ENCODE peak calls at places on chromosomes 5 and 9, in eight cellular contexts. F is H1, N is mammary epithelial cell, H is IMR-90, W is aorta, R is psoas muscle, G is lower lobe of right lung, T is pancreas. E is an unnamed sample.

GRCh38 chr5:78670870-78671269 is 22.3 kb upstream of the LHFPL2 start:
- DNase-seq in F (no peak), N (no peak), H (no peak), W (no peak), R (no peak), G (no peak), T (no peak), E (no peak)

GRCh38 chr5:51226420-51226735 is 156.9 kb upstream of the ISL1 start:
- DNase-seq in F (peak; percentile 49), N (peak; percentile 17), H (no peak), W (no peak), R (no peak), G (peak; percentile 50), T (no peak), E (no peak)

GRCh38 chr9:87528969-87529368 is 31.3 kb downstream of the DAPK1 start:
- DNase-seq in F (no peak), N (no peak), H (no peak), W (no peak), R (no peak), G (no peak), T (no peak), E (no peak)

GRCh38 chr5:130845049-130845765 is 319.8 kb downstream of the HINT1 start:
- DNase-seq in F (no peak), N (no peak), H (no peak), W (no peak), R (no peak), G (no peak), T (no peak), E (no peak)

GRCh38 chr5:95734916-95735315 is 3.8 kb downstream of the RHOBTB3 start:
- DNase-seq in F (no peak), N (no peak), H (peak; percentile 58), W (no peak), R (no peak), G (no peak), T (no peak), E (no peak)

GRCh38 chr5:36396640-36397039 is 94.9 kb upstream of the RANBP3L start:
- DNase-seq in F (no peak), N (no peak), H (peak; percentile 26), W (no peak), R (no peak), G (no peak), T (no peak), E (no peak)

GRCh38 chr9:134371731-134372130 is 45.5 kb downstream of the RXRA start:
- DNase-seq in F (no peak), N (peak; percentile 92), H (no peak), W (peak; percentile 88), R (peak; percentile 95), G (peak; percentile 93), T (no peak), E (peak; percentile 89)

GRCh38 chr9:6197330-6197729 is 18.3 kb upstream of the IL33 start:
- DNase-seq in F (no peak), N (peak; percentile 24), H (peak; percentile 5), W (no peak), R (no peak), G (no peak), T (no peak), E (no peak)

GRCh38 chr9:85414399-85414798 is 327.4 kb downstream of the AGTPBP1 start:
- DNase-seq in F (no peak), N (no peak), H (no peak), W (no peak), R (no peak), G (no peak), T (no peak), E (no peak)

GRCh38 chr9:90816690-90817089 is 15.1 kb downstream of the SYK start:
- DNase-seq in F (no peak), N (no peak), H (no peak), W (no peak), R (no peak), G (no peak), T (no peak), E (no peak)

DNA sequence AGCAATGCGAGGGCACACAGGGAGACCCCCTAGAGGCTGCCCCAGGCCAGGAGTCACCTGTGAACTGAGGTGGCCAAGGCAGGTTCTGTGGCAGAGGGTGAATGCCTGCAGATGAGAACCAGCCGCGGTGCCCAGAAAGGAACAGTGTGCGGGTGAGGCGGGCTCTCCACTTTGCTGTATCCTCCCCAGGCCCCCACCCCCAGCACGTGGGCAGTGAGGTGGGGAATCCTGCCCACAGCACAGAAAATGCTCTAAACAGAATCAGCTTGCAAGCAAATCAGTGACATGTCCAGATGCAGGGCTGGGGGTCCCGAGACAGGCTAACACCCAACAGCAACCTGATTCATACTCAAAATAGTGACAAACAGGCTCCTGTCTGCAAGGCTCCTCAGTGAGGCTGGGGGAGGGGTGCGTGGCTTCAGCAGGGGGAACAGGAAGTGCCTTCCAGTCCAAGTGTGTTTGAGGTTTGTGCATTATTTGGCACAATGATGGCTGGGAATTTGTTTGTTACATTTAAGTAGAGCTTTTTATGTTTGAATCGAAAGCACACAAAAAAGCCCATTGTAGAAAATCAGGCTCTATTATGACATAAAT is 201.5 kb downstream of the HSD17B3 start:
- DNase-seq in F (no peak), N (no peak), H (no peak), W (no peak), R (no peak), G (no peak), T (no peak), E (no peak)
- H3K9me3 ChIP-seq in F (no peaks in the 10 kb centered on the region), N (no peaks in the 10 kb centered on the region), H (peaks cover 1% of the 10 kb centered on the region), W (no peaks in the 10 kb centered on the region), R (peaks cover 6% of the 10 kb centered on the region), G (peaks cover 10% of the 10 kb centered on the region), T (no peaks in the 10 kb centered on the region), E (peaks cover 9% of the 10 kb centered on the region)

GRCh38 chr9:103601287-103601686 is 492.8 kb upstream of the SMC2 start:
- DNase-seq in F (no peak), N (no peak), H (no peak), W (no peak), R (no peak), G (no peak), T (no peak), E (no peak)
- H3K9me3 ChIP-seq in F (peaks cover 22% of the 10 kb centered on the region), N (no peaks in the 10 kb centered on the region), H (peaks cover 9% of the 10 kb centered on the region), W (peaks cover 1% of the 10 kb centered on the region), R (peaks cover 7% of the 10 kb centered on the region), G (peaks cover 8% of the 10 kb centered on the region), T (no peaks in the 10 kb centered on the region), E (no peaks in the 10 kb centered on the region)

GRCh38 chr5:158482201-158482600 is 617.5 kb downstream of the EBF1 start:
- DNase-seq in F (no peak), N (no peak), H (no peak), W (no peak), R (no peak), G (no peak), T (no peak), E (no peak)
- H3K9me3 ChIP-seq in F (no peaks in the 10 kb centered on the region), N (no peaks in the 10 kb centered on the region), H (no peaks in the 10 kb centered on the region), W (no peaks in the 10 kb centered on the region), R (no peaks in the 10 kb centered on the region), G (no peaks in the 10 kb centered on the region), T (no peaks in the 10 kb centered on the region), E (no peaks in the 10 kb centered on the region)

DNA sequence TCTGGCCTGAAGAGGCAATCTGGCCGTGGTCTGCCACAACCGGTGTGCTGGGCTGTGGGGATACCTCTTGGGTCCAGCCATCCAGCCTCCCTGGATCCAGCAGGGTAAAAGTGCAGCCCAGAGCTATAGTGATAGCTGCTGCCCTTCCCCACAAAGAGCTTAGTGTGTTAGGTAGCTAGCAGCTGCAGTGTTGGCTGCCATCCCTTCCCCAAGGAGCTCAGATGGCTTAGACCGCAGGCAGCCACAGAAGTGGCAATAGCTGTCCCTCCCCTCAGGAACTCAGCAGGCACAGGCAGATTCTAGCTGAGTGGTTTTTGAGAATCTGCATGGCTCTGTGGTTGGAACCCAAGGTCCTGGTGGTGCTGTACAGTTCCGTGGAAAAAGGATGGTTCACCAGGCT is 40.1 kb downstream of the GIN1 start:
- DNase-seq in F (no peak), N (no peak), H (no peak), W (no peak), R (no peak), G (no peak), T (no peak), E (no peak)
- H3K9me3 ChIP-seq in F (peaks cover 34% of the 10 kb centered on the region), N (peaks cover 8% of the 10 kb centered on the region), H (peaks cover 15% of the 10 kb centered on the region), W (peaks cover 11% of the 10 kb centered on the region), R (peaks cover 85% of the 10 kb centered on the region), G (peaks cover 72% of the 10 kb centered on the region), T (no peaks in the 10 kb centered on the region), E (peaks cover 68% of the 10 kb centered on the region)

DNA sequence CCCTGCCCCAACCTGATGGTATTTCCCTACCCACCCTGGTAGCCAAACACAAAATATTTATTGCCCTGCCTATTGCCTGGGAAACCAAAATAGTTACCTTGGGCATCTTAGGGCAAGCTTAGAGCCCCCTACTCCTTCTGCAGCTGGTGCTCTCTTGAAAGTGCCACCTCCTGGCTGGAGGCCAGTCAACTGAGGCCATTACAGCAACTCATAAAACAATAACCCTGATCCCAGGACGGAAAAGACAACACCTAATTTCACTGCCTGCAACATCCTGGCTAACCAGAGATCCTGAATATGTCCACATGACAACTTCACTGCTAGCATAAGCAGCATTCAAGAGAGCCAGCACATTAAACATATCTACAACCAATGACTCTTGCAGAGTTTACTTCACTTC is 38.7 kb downstream of the MTAP start:
- DNase-seq in F (no peak), N (no peak), H (no peak), W (no peak), R (no peak), G (no peak), T (no peak), E (no peak)
- H3K9me3 ChIP-seq in F (peaks cover 40% of the 10 kb centered on the region), N (no peaks in the 10 kb centered on the region), H (no peaks in the 10 kb centered on the region), W (peaks cover 1% of the 10 kb centered on the region), R (no peaks in the 10 kb centered on the region), G (peaks cover 4% of the 10 kb centered on the region), T (no peaks in the 10 kb centered on the region), E (no peaks in the 10 kb centered on the region)

DNA sequence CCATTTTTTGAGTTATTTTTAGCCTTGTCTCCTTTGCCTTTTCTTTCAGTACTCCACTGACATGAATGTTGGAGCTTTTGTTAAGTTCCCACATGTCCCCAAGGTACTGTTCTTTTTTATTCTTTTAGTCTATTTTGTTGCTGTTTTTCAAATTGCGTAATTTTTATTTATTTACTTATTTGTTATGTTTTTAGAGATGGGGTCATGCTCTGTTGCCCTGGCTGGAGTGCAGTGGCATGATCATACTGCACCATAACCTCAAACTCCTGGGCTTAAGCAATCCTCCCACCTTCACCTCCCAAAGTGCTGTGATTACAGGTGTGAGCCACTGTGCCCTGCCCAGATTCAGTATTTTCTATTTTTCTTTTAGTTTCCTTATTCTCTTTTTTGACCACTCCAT is 5.4 kb upstream of the PCDHA1 start:
- DNase-seq in F (no peak), N (no peak), H (no peak), W (no peak), R (no peak), G (no peak), T (no peak), E (no peak)
- H3K9me3 ChIP-seq in F (peaks cover 48% of the 10 kb centered on the region), N (peaks cover 18% of the 10 kb centered on the region), H (peaks cover 21% of the 10 kb centered on the region), W (peaks cover 23% of the 10 kb centered on the region), R (peaks cover 19% of the 10 kb centered on the region), G (peaks cover 62% of the 10 kb centered on the region), T (no peaks in the 10 kb centered on the region), E (peaks cover 49% of the 10 kb centered on the region)

GRCh38 chr5:140767444-140767843 is 18.5 kb upstream of the PCDHA1 start:
- DNase-seq in F (no peak), N (no peak), H (no peak), W (no peak), R (no peak), G (no peak), T (no peak), E (no peak)
- H3K9me3 ChIP-seq in F (peaks cover 72% of the 10 kb centered on the region), N (peaks cover 32% of the 10 kb centered on the region), H (peaks cover 31% of the 10 kb centered on the region), W (peaks cover 11% of the 10 kb centered on the region), R (peaks cover 83% of the 10 kb centered on the region), G (peaks cover 98% of the 10 kb centered on the region), T (peaks cover 2% of the 10 kb centered on the region), E (peaks cover 99% of the 10 kb centered on the region)

DNA sequence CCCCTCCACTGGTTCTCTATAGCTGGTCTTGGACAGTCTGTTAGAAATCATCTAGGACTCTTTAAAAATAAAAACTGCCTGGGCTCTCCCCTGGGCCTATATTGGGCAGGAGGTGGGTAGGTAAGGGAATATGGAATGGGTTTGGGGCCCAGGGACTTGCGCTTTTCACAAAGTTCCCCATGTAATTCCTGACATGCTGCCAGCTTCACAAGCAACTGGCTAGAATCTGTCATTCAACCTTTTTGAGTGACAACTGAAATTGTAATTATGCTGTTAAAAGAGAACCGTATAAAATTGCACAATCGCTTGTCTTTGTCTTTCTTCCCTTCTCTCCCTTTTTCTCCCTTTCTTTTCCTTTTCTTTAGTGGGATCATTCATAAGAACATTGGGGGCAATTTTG is 603.1 kb downstream of the EBF1 start:
- DNase-seq in F (no peak), N (no peak), H (no peak), W (no peak), R (no peak), G (no peak), T (no peak), E (no peak)
- H3K9me3 ChIP-seq in F (no peaks in the 10 kb centered on the region), N (no peaks in the 10 kb centered on the region), H (no peaks in the 10 kb centered on the region), W (no peaks in the 10 kb centered on the region), R (no peaks in the 10 kb centered on the region), G (no peaks in the 10 kb centered on the region), T (no peaks in the 10 kb centered on the region), E (no peaks in the 10 kb centered on the region)